ENCODE peak calls at places on chromosome 12, in seven cellular contexts. One of them, this sample, is unnamed.

GRCh38 chr12:38166225-38166624 is 150.3 kb upstream of the ALG10B start:
- DNase-seq in Panc1: no peak
- DNase-seq in effector memory CD4-positive, alpha-beta T cell: no peak
- DNase-seq in ovary: no peak
- DNase-seq in HepG2: no peak
- DNase-seq in adrenal gland: no peak
- DNase-seq in lung: no peak
- DNase-seq in this sample: no peak

GRCh38 chr12:27635349-27635972 is 60.8 kb upstream of the REP15 start:
- DNase-seq in HepG2: peak; percentile 44
- DNase-seq in ovary: no peak
- DNase-seq in effector memory CD4-positive, alpha-beta T cell: no peak
- DNase-seq in Panc1: no peak
- DNase-seq in lung: no peak
- DNase-seq in adrenal gland: no peak
- DNase-seq in this sample: no peak

GRCh38 chr12:52181757-52182156 is 10.1 kb downstream of the KRT80 start:
- DNase-seq in effector memory CD4-positive, alpha-beta T cell: no peak
- DNase-seq in HepG2: no peak
- DNase-seq in lung: no peak
- DNase-seq in adrenal gland: no peak
- DNase-seq in ovary: no peak
- DNase-seq in Panc1: no peak
- DNase-seq in this sample: peak; percentile 91

GRCh38 chr12:47838286-47838931 is 18.7 kb upstream of the HDAC7 start:
- DNase-seq in HepG2: peak; percentile 26
- DNase-seq in lung: no peak
- DNase-seq in ovary: peak; percentile 27
- DNase-seq in adrenal gland: peak; percentile 75
- DNase-seq in effector memory CD4-positive, alpha-beta T cell: no peak
- DNase-seq in Panc1: no peak
- DNase-seq in this sample: peak; percentile 55

GRCh38 chr12:119384340-119384739 is 49.8 kb downstream of the CCDC60 start:
- DNase-seq in adrenal gland: no peak
- DNase-seq in ovary: no peak
- DNase-seq in lung: no peak
- DNase-seq in HepG2: no peak
- DNase-seq in effector memory CD4-positive, alpha-beta T cell: no peak
- DNase-seq in Panc1: no peak
- DNase-seq in this sample: no peak

GRCh38 chr12:95368931-95369330 is 105.0 kb upstream of the METAP2 start:
- DNase-seq in adrenal gland: no peak
- DNase-seq in effector memory CD4-positive, alpha-beta T cell: no peak
- DNase-seq in ovary: no peak
- DNase-seq in lung: no peak
- DNase-seq in Panc1: no peak
- DNase-seq in HepG2: no peak
- DNase-seq in this sample: no peak

GRCh38 chr12:76790564-76791552 is 26.9 kb downstream of the ZDHHC17 start:
- DNase-seq in ovary: no peak
- DNase-seq in Panc1: no peak
- DNase-seq in HepG2: peak; percentile 12
- DNase-seq in adrenal gland: no peak
- DNase-seq in lung: no peak
- DNase-seq in effector memory CD4-positive, alpha-beta T cell: no peak
- DNase-seq in this sample: peak; percentile 40

GRCh38 chr12:123847019-123847418 is 84.9 kb downstream of the DNAH10 start:
- DNase-seq in lung: no peak
- DNase-seq in effector memory CD4-positive, alpha-beta T cell: no peak
- DNase-seq in adrenal gland: no peak
- DNase-seq in Panc1: no peak
- DNase-seq in ovary: no peak
- DNase-seq in HepG2: no peak
- DNase-seq in this sample: no peak

GRCh38 chr12:25058619-25059018 is 109.7 kb upstream of the BCAT1 start:
- DNase-seq in adrenal gland: no peak
- DNase-seq in ovary: no peak
- DNase-seq in effector memory CD4-positive, alpha-beta T cell: no peak
- DNase-seq in lung: no peak
- DNase-seq in Panc1: no peak
- DNase-seq in HepG2: no peak
- DNase-seq in this sample: no peak

GRCh38 chr12:80810874-80811273 is 94.2 kb downstream of the MYF5 start:
- DNase-seq in ovary: no peak
- DNase-seq in adrenal gland: no peak
- DNase-seq in lung: no peak
- DNase-seq in HepG2: no peak
- DNase-seq in Panc1: no peak
- DNase-seq in effector memory CD4-positive, alpha-beta T cell: no peak
- DNase-seq in this sample: no peak

GRCh38 chr12:52087961-52088820 is 8.7 kb downstream of the SMIM41 start:
- DNase-seq in lung: no peak
- DNase-seq in HepG2: no peak
- DNase-seq in Panc1: no peak
- DNase-seq in ovary: no peak
- DNase-seq in adrenal gland: no peak
- DNase-seq in effector memory CD4-positive, alpha-beta T cell: no peak
- DNase-seq in this sample: peak; percentile 22

GRCh38 chr12:120093592-120094355 is 22.8 kb downstream of the RAB35 start:
- DNase-seq in ovary: no peak
- DNase-seq in effector memory CD4-positive, alpha-beta T cell: no peak
- DNase-seq in HepG2: no peak
- DNase-seq in adrenal gland: no peak
- DNase-seq in Panc1: no peak
- DNase-seq in lung: no peak
- DNase-seq in this sample: peak; percentile 47

GRCh38 chr12:18261273-18261672 is at the start of gene PIK3C2G:
- DNase-seq in Panc1: no peak
- DNase-seq in adrenal gland: no peak
- DNase-seq in HepG2: no peak
- DNase-seq in effector memory CD4-positive, alpha-beta T cell: no peak
- DNase-seq in ovary: no peak
- DNase-seq in lung: no peak
- DNase-seq in this sample: no peak

GRCh38 chr12:99381992-99382391 is 265.6 kb upstream of the GARIN6 start:
- DNase-seq in HepG2: no peak
- DNase-seq in Panc1: no peak
- DNase-seq in lung: no peak
- DNase-seq in ovary: no peak
- DNase-seq in effector memory CD4-positive, alpha-beta T cell: no peak
- DNase-seq in adrenal gland: no peak
- DNase-seq in this sample: no peak

GRCh38 chr12:118312578-118312977 is 60.1 kb downstream of the TAOK3 start:
- DNase-seq in HepG2: no peak
- DNase-seq in lung: no peak
- DNase-seq in adrenal gland: no peak
- DNase-seq in Panc1: no peak
- DNase-seq in effector memory CD4-positive, alpha-beta T cell: no peak
- DNase-seq in ovary: no peak
- DNase-seq in this sample: no peak

GRCh38 chr12:118307069-118307954 is 65.4 kb downstream of the TAOK3 start:
- DNase-seq in ovary: peak; percentile 10
- DNase-seq in lung: no peak
- DNase-seq in HepG2: no peak
- DNase-seq in Panc1: no peak
- DNase-seq in effector memory CD4-positive, alpha-beta T cell: no peak
- DNase-seq in adrenal gland: no peak
- DNase-seq in this sample: peak; percentile 4

GRCh38 chr12:118310320-118310719 is 62.4 kb downstream of the TAOK3 start:
- DNase-seq in Panc1: no peak
- DNase-seq in adrenal gland: no peak
- DNase-seq in lung: no peak
- DNase-seq in ovary: no peak
- DNase-seq in effector memory CD4-positive, alpha-beta T cell: no peak
- DNase-seq in HepG2: no peak
- DNase-seq in this sample: no peak

GRCh38 chr12:118315821-118316220 is 56.9 kb downstream of the TAOK3 start:
- DNase-seq in Panc1: no peak
- DNase-seq in adrenal gland: no peak
- DNase-seq in HepG2: no peak
- DNase-seq in effector memory CD4-positive, alpha-beta T cell: no peak
- DNase-seq in ovary: no peak
- DNase-seq in lung: no peak
- DNase-seq in this sample: no peak

GRCh38 chr12:118311666-118312065 is 61.0 kb downstream of the TAOK3 start:
- DNase-seq in lung: no peak
- DNase-seq in effector memory CD4-positive, alpha-beta T cell: no peak
- DNase-seq in Panc1: no peak
- DNase-seq in ovary: no peak
- DNase-seq in HepG2: no peak
- DNase-seq in adrenal gland: no peak
- DNase-seq in this sample: no peak
- H3K4me1 ChIP-seq in lung: peaks cover 3% of the 10 kb centered on the region
- H3K4me1 ChIP-seq in effector memory CD4-positive, alpha-beta T cell: peaks cover 2% of the 10 kb centered on the region
- H3K4me1 ChIP-seq in Panc1: peaks cover 8% of the 10 kb centered on the region
- H3K4me1 ChIP-seq in ovary: no peaks in the 10 kb centered on the region
- H3K4me1 ChIP-seq in HepG2: no peaks in the 10 kb centered on the region
- H3K4me1 ChIP-seq in adrenal gland: no peaks in the 10 kb centered on the region
- H3K4me1 ChIP-seq in this sample: peaks cover 3% of the 10 kb centered on the region

DNA sequence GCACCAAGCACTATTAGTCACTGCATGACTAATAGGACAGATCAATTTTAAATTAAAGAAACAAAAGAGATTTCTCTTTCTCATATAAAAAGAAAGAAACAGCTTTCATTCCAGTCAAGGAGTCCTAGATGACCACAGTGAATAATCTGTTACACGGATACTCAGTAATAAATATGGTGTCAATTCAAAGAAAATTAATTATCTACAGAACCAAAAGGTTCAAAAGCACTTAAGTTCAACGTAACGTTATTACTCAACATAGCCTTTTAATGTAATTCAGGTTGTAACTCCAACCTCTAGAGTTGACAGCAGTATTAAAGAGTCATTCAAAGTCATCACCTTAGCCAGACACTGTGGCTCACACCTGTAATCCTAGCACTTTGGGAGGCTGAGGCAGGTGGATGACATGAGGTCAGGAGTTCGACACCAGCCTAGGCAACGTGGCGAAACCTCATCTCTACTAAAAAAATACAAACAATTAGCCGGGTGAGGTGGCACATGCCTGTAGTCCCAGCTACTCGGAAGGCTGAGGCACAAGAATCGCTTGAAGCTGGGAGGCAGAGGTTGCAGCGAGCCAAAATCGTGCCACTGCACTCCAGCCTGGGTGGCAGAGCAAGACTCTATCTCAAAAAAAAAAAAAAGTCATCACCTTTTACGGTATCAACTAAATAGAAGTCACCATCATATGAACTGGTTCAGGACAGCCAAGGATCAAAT is 4.4 kb downstream of the PPTC7 start:
- DNase-seq in HepG2: no peak
- DNase-seq in ovary: no peak
- DNase-seq in adrenal gland: no peak
- DNase-seq in effector memory CD4-positive, alpha-beta T cell: no peak
- DNase-seq in Panc1: no peak
- DNase-seq in lung: no peak
- DNase-seq in this sample: no peak
- H3K27ac ChIP-seq in HepG2: peak overlapping the region; percentile 41
- H3K27ac ChIP-seq in ovary: no peak overlapping the region
- H3K27ac ChIP-seq in adrenal gland: peak overlapping the region; percentile 78
- H3K27ac ChIP-seq in effector memory CD4-positive, alpha-beta T cell: peak overlapping the region; percentile 76
- H3K27ac ChIP-seq in Panc1: peak overlapping the region; percentile 64
- H3K27ac ChIP-seq in lung: peak overlapping the region; percentile 91
- H3K27ac ChIP-seq in this sample: no peak overlapping the region

GRCh38 chr12:46453428-46453827 is 80.9 kb upstream of the SLC38A2 start:
- DNase-seq in adrenal gland: no peak
- DNase-seq in ovary: no peak
- DNase-seq in effector memory CD4-positive, alpha-beta T cell: no peak
- DNase-seq in Panc1: no peak
- DNase-seq in lung: no peak
- DNase-seq in HepG2: no peak
- DNase-seq in this sample: no peak
- H3K4me1 ChIP-seq in adrenal gland: peaks cover 11% of the 10 kb centered on the region
- H3K4me1 ChIP-seq in ovary: peaks cover 13% of the 10 kb centered on the region
- H3K4me1 ChIP-seq in effector memory CD4-positive, alpha-beta T cell: peaks cover 7% of the 10 kb centered on the region
- H3K4me1 ChIP-seq in Panc1: peaks cover 38% of the 10 kb centered on the region
- H3K4me1 ChIP-seq in lung: peaks cover 25% of the 10 kb centered on the region
- H3K4me1 ChIP-seq in HepG2: peaks cover 74% of the 10 kb centered on the region
- H3K4me1 ChIP-seq in this sample: peaks cover 32% of the 10 kb centered on the region

DNA sequence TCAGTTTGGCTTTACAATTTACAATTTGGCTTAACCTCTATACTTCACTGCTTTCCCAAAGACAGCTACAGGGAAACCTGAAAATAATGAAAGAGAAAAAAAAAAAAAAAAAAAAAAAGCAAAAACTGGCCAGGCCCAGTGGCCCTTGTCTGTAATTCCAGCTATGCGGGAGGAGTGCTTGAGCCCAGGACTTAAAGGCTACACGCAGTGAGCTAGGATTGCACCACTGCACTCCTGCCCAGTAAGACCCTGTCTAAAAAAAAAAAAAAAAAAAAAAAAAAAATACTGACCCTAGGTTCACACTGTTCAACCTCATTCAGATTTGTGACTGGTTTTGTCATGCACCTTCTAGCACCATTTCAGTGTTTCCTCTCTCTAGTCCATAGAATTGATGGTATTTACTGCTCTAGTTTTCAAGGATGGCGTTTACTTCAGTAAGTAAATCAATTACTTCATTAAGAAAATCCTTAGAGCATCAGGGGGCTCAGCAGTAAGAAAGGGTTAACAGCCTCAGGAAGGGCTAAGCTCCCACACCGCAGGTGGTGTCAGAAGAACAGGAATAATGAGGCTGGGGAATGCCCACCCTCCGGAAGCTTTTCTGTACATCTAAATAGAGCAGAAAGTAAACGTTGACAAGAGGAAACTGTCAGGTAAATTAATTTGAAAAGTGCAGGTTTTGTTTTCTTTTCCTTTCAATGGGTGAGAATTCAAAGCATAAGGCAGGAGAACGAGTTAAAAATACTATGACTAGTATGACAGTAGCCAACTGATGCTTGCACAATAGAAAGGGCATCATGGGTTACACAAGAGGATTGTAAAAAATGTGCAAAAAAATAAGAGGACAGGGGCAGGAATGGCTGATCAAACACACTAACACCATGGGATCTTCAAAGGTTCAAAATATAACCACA is 115.0 kb upstream of the MDM1 start:
- DNase-seq in effector memory CD4-positive, alpha-beta T cell: no peak
- DNase-seq in lung: no peak
- DNase-seq in HepG2: no peak
- DNase-seq in adrenal gland: no peak
- DNase-seq in ovary: no peak
- DNase-seq in Panc1: no peak
- DNase-seq in this sample: no peak
- H3K27ac ChIP-seq in effector memory CD4-positive, alpha-beta T cell: no peak overlapping the region
- H3K27ac ChIP-seq in lung: no peak overlapping the region
- H3K27ac ChIP-seq in HepG2: no peak overlapping the region
- H3K27ac ChIP-seq in adrenal gland: peak overlapping the region; percentile 8
- H3K27ac ChIP-seq in ovary: no peak overlapping the region
- H3K27ac ChIP-seq in Panc1: peak overlapping the region; percentile 83
- H3K27ac ChIP-seq in this sample: no peak overlapping the region